ENCODE peak calls at places on chromosome 21, in six cellular contexts. V is NCI-H1436, Q is HT1080, I is H7, G is HCT116, U is mucosa of gallbladder. K is an unnamed sample.

GRCh38 chr21:23162213-23162946 is 2164.2 kb downstream of the NCAM2 start:
- DNase-seq in G (no peak), I (no peak), V (no peak), Q (peak; percentile 74), U (no peak), K (no peak)

GRCh38 chr21:41501919-41502318 is 6.0 kb downstream of the TMPRSS2 start:
- DNase-seq in V (no peak), U (peak; percentile 59), Q (peak; percentile 45), G (no peak), I (no peak), K (peak; percentile 59)

GRCh38 chr21:28737671-28738279 is 254.9 kb downstream of the LTN1 start:
- DNase-seq in V (no peak), G (no peak), I (no peak), U (no peak), Q (peak; percentile 30), K (no peak)

GRCh38 chr21:45570826-45571601 is 28.8 kb upstream of the SLC19A1 start:
- DNase-seq in Q (no peak), I (no peak), U (no peak), G (no peak), V (no peak), K (no peak)

GRCh38 chr21:39863111-39863510 is 4.1 kb upstream of the PCP4 start:
- DNase-seq in U (peak; percentile 82), G (no peak), Q (peak; percentile 70), I (no peak), V (peak; percentile 59), K (no peak)

GRCh38 chr21:31397939-31398338 is 53.9 kb upstream of the TIAM1 start:
- DNase-seq in I (no peak), Q (no peak), G (no peak), V (no peak), U (no peak), K (no peak)

GRCh38 chr21:21029159-21029558 is 30.9 kb downstream of the NCAM2 start:
- DNase-seq in G (no peak), I (no peak), U (no peak), Q (peak; percentile 12), V (no peak), K (no peak)

GRCh38 chr21:34885125-34885524 is 164.0 kb downstream of the RUNX1 start:
- DNase-seq in U (no peak), I (no peak), V (no peak), G (no peak), Q (peak; percentile 32), K (no peak)

GRCh38 chr21:17925000-17925610 is 105.9 kb upstream of the C21orf91 start:
- DNase-seq in I (peak; percentile 74), G (peak; percentile 59), Q (peak; percentile 41), V (peak; percentile 72), U (peak; percentile 51), K (no peak)

GRCh38 chr21:46605759-46606426 is 1.0 kb upstream of the S100B start:
- DNase-seq in Q (no peak), V (no peak), U (peak; percentile 42), G (no peak), I (no peak), K (no peak)

GRCh38 chr21:45001134-45002095 is 61.6 kb downstream of the SLX9 start:
- DNase-seq in G (no peak), V (no peak), I (no peak), U (peak; percentile 39), Q (peak; percentile 72), K (peak; percentile 16)

GRCh38 chr21:41583274-41583790 is 75.4 kb upstream of the TMPRSS2 start:
- DNase-seq in V (no peak), G (no peak), Q (no peak), I (peak; percentile 49), U (peak; percentile 72), K (no peak)

GRCh38 chr21:34726627-34727337 is 58.0 kb downstream of the CLIC6 start:
- DNase-seq in U (no peak), Q (peak; percentile 48), V (no peak), I (no peak), G (no peak), K (no peak)

GRCh38 chr21:37710555-37711293 is 205.5 kb downstream of the KCNJ6 start:
- DNase-seq in U (no peak), G (no peak), V (no peak), Q (no peak), I (no peak), K (no peak)

GRCh38 chr21:34693192-34693810 is 24.5 kb downstream of the CLIC6 start:
- DNase-seq in Q (peak; percentile 49), G (peak; percentile 59), V (peak; percentile 37), I (peak; percentile 71), U (peak; percentile 54), K (no peak)

GRCh38 chr21:45140346-45140940 is 66.1 kb downstream of the ADARB1 start:
- DNase-seq in U (peak; percentile 80), Q (peak; percentile 82), V (peak; percentile 65), I (peak; percentile 92), G (peak; percentile 79), K (peak; percentile 37)

K was measured in occipital lobe.